ENCODE peak calls at places on chromosome 6, in seven cellular contexts. G is gastrocnemius medialis, X is left lung, L is H9, U is AG04450, D is uterus, N is NB4. O is an unnamed sample.

GRCh38 chr6:169722362-169723199 is 1.7 kb downstream of the PHF10 start:
- DNase-seq in G (no peak), X (peak; percentile 82), L (peak; percentile 34), U (peak; percentile 18), D (peak; percentile 26), N (peak; percentile 81), O (no peak)

GRCh38 chr6:41965429-41966213 is 24.0 kb upstream of the CCND3 start:
- DNase-seq in G (no peak), X (no peak), L (peak; percentile 93), U (no peak), D (no peak), N (no peak), O (no peak)

GRCh38 chr6:42276008-42276890 is 58.6 kb upstream of the MRPS10 start:
- DNase-seq in G (peak; percentile 34), X (no peak), L (no peak), U (no peak), D (peak; percentile 62), N (no peak), O (no peak)

GRCh38 chr6:1436334-1437306 is 47.2 kb downstream of the FOXF2 start:
- DNase-seq in G (no peak), X (no peak), L (peak; percentile 44), U (peak; percentile 36), D (no peak), N (peak; percentile 79), O (no peak)

GRCh38 chr6:109236140-109237081 is 141.1 kb downstream of the CEP57L1 start:
- DNase-seq in G (no peak), X (peak; percentile 54), L (peak; percentile 93), U (no peak), D (no peak), N (peak; percentile 32), O (no peak)

GRCh38 chr6:56370127-56370540 is 122.8 kb upstream of the COL21A1 start:
- DNase-seq in G (peak; percentile 45), X (no peak), L (peak; percentile 71), U (no peak), D (peak; percentile 75), N (no peak), O (no peak)

GRCh38 chr6:117506180-117506835 is 23.8 kb downstream of the DCBLD1 start:
- DNase-seq in G (no peak), X (no peak), L (no peak), U (no peak), D (no peak), N (no peak), O (no peak)

GRCh38 chr6:97790926-97791590 is 508.0 kb upstream of the MMS22L start:
- DNase-seq in G (no peak), X (peak; percentile 45), L (no peak), U (no peak), D (no peak), N (no peak), O (no peak)

GRCh38 chr6:161882196-161882595 is 608.3 kb upstream of the AGPAT4 start:
- DNase-seq in G (no peak), X (no peak), L (no peak), U (no peak), D (no peak), N (no peak), O (no peak)

GRCh38 chr6:34285571-34285970 is 36.8 kb upstream of the SMIM29 start:
- DNase-seq in G (no peak), X (no peak), L (no peak), U (no peak), D (no peak), N (no peak), O (no peak)

GRCh38 chr6:126650931-126651330 is 311.0 kb downstream of the CENPW start:
- DNase-seq in G (no peak), X (no peak), L (no peak), U (no peak), D (no peak), N (no peak), O (no peak)

GRCh38 chr6:17940151-17940791 is 47.2 kb downstream of the KIF13A start:
- DNase-seq in G (no peak), X (no peak), L (no peak), U (no peak), D (no peak), N (no peak), O (no peak)

GRCh38 chr6:160767019-160767646 is 65.1 kb downstream of the PLG start:
- DNase-seq in G (no peak), X (peak; percentile 87), L (peak; percentile 82), U (no peak), D (peak; percentile 75), N (no peak), O (no peak)

GRCh38 chr6:72216222-72217106 is 330.1 kb downstream of the RIMS1 start:
- DNase-seq in G (no peak), X (no peak), L (no peak), U (no peak), D (no peak), N (no peak), O (no peak)

GRCh38 chr6:100808638-100809275 is 72.4 kb downstream of the ASCC3 start:
- DNase-seq in G (no peak), X (no peak), L (no peak), U (peak; percentile 26), D (no peak), N (no peak), O (no peak)

GRCh38 chr6:108711831-108712230 is 136.4 kb upstream of the ARMC2 start:
- DNase-seq in G (no peak), X (no peak), L (no peak), U (no peak), D (no peak), N (no peak), O (no peak)

GRCh38 chr6:156767603-156768467 is 9.3 kb upstream of the ARID1B start:
- DNase-seq in G (no peak), X (no peak), L (no peak), U (no peak), D (no peak), N (peak; percentile 39), O (no peak)
- TF ChIP-seq CTCF in G (no peak), X (no peak), L (peak; percentile 14), U (no peak), D (no peak), N (no peak), O (no peak)

GRCh38 chr6:5300206-5300764 is 39.0 kb downstream of the FARS2 start:
- DNase-seq in G (no peak), X (no peak), L (no peak), U (no peak), D (no peak), N (no peak), O (no peak)

GRCh38 chr6:5303711-5304110 is 42.4 kb downstream of the FARS2 start:
- DNase-seq in G (no peak), X (no peak), L (no peak), U (no peak), D (no peak), N (no peak), O (no peak)

GRCh38 chr6:5305968-5306626 is 44.8 kb downstream of the FARS2 start:
- DNase-seq in G (no peak), X (no peak), L (no peak), U (no peak), D (no peak), N (no peak), O (no peak)

GRCh38 chr6:5302220-5302946 is 41.1 kb downstream of the FARS2 start:
- DNase-seq in G (no peak), X (no peak), L (no peak), U (no peak), D (no peak), N (no peak), O (no peak)

GRCh38 chr6:5302995-5303622 is 41.8 kb downstream of the FARS2 start:
- DNase-seq in G (peak; percentile 53), X (peak; percentile 57), L (peak; percentile 81), U (no peak), D (no peak), N (no peak), O (no peak)
- TF ChIP-seq CTCF in G (peak; percentile 73), X (peak; percentile 29), L (peak; percentile 81), U (peak; percentile 34), D (peak; percentile 15), N (no peak), O (no peak)

GRCh38 chr6:121649951-121650350 is 214.5 kb downstream of the GJA1 start:
- DNase-seq in G (no peak), X (no peak), L (no peak), U (no peak), D (no peak), N (no peak), O (no peak)
- TF ChIP-seq CTCF in G (no peak), X (no peak), L (no peak), U (no peak), D (no peak), N (no peak), O (no peak)

DNA sequence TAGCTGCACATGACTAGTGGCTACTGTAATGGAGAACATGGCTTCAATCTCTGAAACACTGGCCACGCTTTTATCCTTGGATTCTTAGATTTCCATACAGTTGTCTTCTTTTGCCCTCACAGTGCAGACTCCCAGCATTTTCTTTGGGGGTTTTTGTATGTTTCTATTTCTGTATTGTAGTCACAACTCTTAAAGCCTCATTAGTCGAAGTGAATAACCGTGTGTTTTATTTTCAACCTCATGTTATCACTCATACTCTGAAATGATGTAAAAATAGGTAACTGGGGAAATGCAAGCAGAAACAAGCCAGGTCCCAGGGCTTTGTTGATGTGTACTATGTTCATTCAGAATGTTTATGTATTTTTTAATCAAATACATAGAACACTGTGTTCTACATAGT is 162.9 kb downstream of the JARID2 start:
- DNase-seq in G (no peak), X (no peak), L (no peak), U (no peak), D (no peak), N (no peak), O (no peak)
- TF ChIP-seq CTCF in G (no peak), X (no peak), L (no peak), U (no peak), D (no peak), N (no peak), O (no peak)

DNA sequence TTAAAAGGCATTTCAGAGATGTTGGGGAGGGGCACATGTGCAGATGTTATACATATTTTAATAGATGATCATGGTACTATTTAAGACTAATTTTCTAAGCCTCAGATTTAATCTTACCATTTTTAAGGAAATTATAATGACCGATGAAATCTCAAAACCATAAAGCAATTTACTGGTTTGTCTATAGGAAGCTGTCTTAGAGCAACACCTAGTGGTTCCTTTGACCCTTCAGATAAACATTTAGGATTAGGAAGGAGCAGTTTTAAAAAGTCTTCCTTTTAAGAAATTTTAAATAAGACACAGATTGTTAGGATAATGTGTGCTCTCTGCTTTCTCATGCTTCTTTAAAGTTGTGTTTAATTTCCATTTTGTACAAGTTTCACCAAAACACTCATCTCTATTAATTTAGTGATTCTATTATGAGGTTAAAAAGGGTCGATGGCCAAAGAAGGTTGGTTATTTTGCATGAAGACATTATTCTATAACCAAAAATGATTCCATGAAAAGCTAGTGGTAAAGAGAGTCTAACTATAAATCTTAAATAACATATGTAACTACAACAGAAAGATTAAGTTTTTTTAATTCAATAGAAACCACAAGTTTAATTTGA is 376.4 kb downstream of the HACE1 start:
- DNase-seq in G (no peak), X (no peak), L (no peak), U (no peak), D (no peak), N (peak; percentile 38), O (no peak)
- TF ChIP-seq CTCF in G (no peak), X (no peak), L (peak; percentile 87), U (no peak), D (no peak), N (peak; percentile 21), O (no peak)

GRCh38 chr6:51618563-51618962 is 468.9 kb downstream of the PKHD1 start:
- DNase-seq in G (no peak), X (no peak), L (no peak), U (no peak), D (no peak), N (peak; percentile 28), O (no peak)
- TF ChIP-seq CTCF in G (peak; percentile 37), X (peak; percentile 34), L (peak; percentile 62), U (peak; percentile 11), D (no peak), N (peak; percentile 23), O (no peak)

GRCh38 chr6:147506704-147507114 is 1.8 kb upstream of the SAMD5 start:
- DNase-seq in G (no peak), X (peak; percentile 90), L (peak; percentile 64), U (no peak), D (peak; percentile 66), N (peak; percentile 61), O (peak; percentile 55)
- TF ChIP-seq CTCF in G (peak; percentile 76), X (peak; percentile 54), L (peak; percentile 87), U (peak; percentile 89), D (peak; percentile 86), N (peak; percentile 70), O (peak; percentile 36)